ENCODE peak calls at places on chromosomes 5 and 9, in ten cellular contexts. One of them, this sample, is unnamed.

GRCh38 chr5:154829589-154830218 is 20.7 kb downstream of the FAXDC2 start:
- DNase-seq in NCI-H69: peak; percentile 58
- DNase-seq in A549: peak; percentile 50
- DNase-seq in adipocyte: no peak
- DNase-seq in GM03348: no peak
- DNase-seq in MCF 10A: peak; percentile 98
- DNase-seq in NCI-H1092 treated with DMSO at 0.1 percent for 48 hours: no peak
- DNase-seq in stomach: peak; percentile 34
- DNase-seq in stimulated activated CD4-positive, alpha-beta T cell treated with anti-CD3 and anti-CD28 coated beads, Interleukin-15, amount 100 ng/mL, for 1 hour: no peak
- DNase-seq in CD8-positive, alpha-beta T cell: peak; percentile 31
- DNase-seq in this sample: no peak

GRCh38 chr9:121483473-121484031 is 16.1 kb downstream of the GGTA1 start:
- DNase-seq in stomach: no peak
- DNase-seq in A549: no peak
- DNase-seq in adipocyte: no peak
- DNase-seq in NCI-H69: no peak
- DNase-seq in CD8-positive, alpha-beta T cell: no peak
- DNase-seq in stimulated activated CD4-positive, alpha-beta T cell treated with anti-CD3 and anti-CD28 coated beads, Interleukin-15, amount 100 ng/mL, for 1 hour: no peak
- DNase-seq in GM03348: no peak
- DNase-seq in MCF 10A: no peak
- DNase-seq in NCI-H1092 treated with DMSO at 0.1 percent for 48 hours: no peak
- DNase-seq in this sample: no peak

GRCh38 chr9:69759478-69760277 is at the start of gene PTAR1:
- DNase-seq in CD8-positive, alpha-beta T cell: peak; percentile 88
- DNase-seq in MCF 10A: peak; percentile 89
- DNase-seq in GM03348: peak; percentile 95
- DNase-seq in A549: peak; percentile 92
- DNase-seq in adipocyte: peak; percentile 96
- DNase-seq in NCI-H1092 treated with DMSO at 0.1 percent for 48 hours: peak; percentile 92
- DNase-seq in NCI-H69: peak; percentile 98
- DNase-seq in stimulated activated CD4-positive, alpha-beta T cell treated with anti-CD3 and anti-CD28 coated beads, Interleukin-15, amount 100 ng/mL, for 1 hour: peak; percentile 89
- DNase-seq in stomach: peak; percentile 92
- DNase-seq in this sample: peak; percentile 82

GRCh38 chr9:108049026-108049591 is 559.5 kb upstream of the KLF4 start:
- DNase-seq in stomach: no peak
- DNase-seq in MCF 10A: peak; percentile 94
- DNase-seq in NCI-H69: no peak
- DNase-seq in GM03348: peak; percentile 76
- DNase-seq in CD8-positive, alpha-beta T cell: no peak
- DNase-seq in NCI-H1092 treated with DMSO at 0.1 percent for 48 hours: no peak
- DNase-seq in stimulated activated CD4-positive, alpha-beta T cell treated with anti-CD3 and anti-CD28 coated beads, Interleukin-15, amount 100 ng/mL, for 1 hour: no peak
- DNase-seq in adipocyte: peak; percentile 92
- DNase-seq in A549: peak; percentile 47
- DNase-seq in this sample: no peak

GRCh38 chr5:51685399-51685798 is 302.2 kb downstream of the ISL1 start:
- DNase-seq in MCF 10A: no peak
- DNase-seq in stimulated activated CD4-positive, alpha-beta T cell treated with anti-CD3 and anti-CD28 coated beads, Interleukin-15, amount 100 ng/mL, for 1 hour: no peak
- DNase-seq in A549: no peak
- DNase-seq in NCI-H69: peak; percentile 14
- DNase-seq in adipocyte: no peak
- DNase-seq in GM03348: no peak
- DNase-seq in stomach: no peak
- DNase-seq in CD8-positive, alpha-beta T cell: no peak
- DNase-seq in NCI-H1092 treated with DMSO at 0.1 percent for 48 hours: no peak
- DNase-seq in this sample: no peak

GRCh38 chr5:68252678-68253520 is 37.3 kb downstream of the PIK3R1 start:
- DNase-seq in CD8-positive, alpha-beta T cell: peak; percentile 54
- DNase-seq in NCI-H69: peak; percentile 95
- DNase-seq in A549: peak; percentile 64
- DNase-seq in adipocyte: peak; percentile 84
- DNase-seq in GM03348: peak; percentile 75
- DNase-seq in MCF 10A: peak; percentile 66
- DNase-seq in NCI-H1092 treated with DMSO at 0.1 percent for 48 hours: peak; percentile 32
- DNase-seq in stimulated activated CD4-positive, alpha-beta T cell treated with anti-CD3 and anti-CD28 coated beads, Interleukin-15, amount 100 ng/mL, for 1 hour: no peak
- DNase-seq in stomach: peak; percentile 53
- DNase-seq in this sample: no peak

GRCh38 chr5:52837591-52838001 is 49.9 kb downstream of the ITGA1 start:
- DNase-seq in A549: no peak
- DNase-seq in adipocyte: peak; percentile 55
- DNase-seq in stomach: no peak
- DNase-seq in CD8-positive, alpha-beta T cell: no peak
- DNase-seq in NCI-H1092 treated with DMSO at 0.1 percent for 48 hours: no peak
- DNase-seq in GM03348: no peak
- DNase-seq in NCI-H69: no peak
- DNase-seq in MCF 10A: no peak
- DNase-seq in stimulated activated CD4-positive, alpha-beta T cell treated with anti-CD3 and anti-CD28 coated beads, Interleukin-15, amount 100 ng/mL, for 1 hour: no peak
- DNase-seq in this sample: no peak

GRCh38 chr9:100150209-100150608 is 51.2 kb downstream of the INVS start:
- DNase-seq in stimulated activated CD4-positive, alpha-beta T cell treated with anti-CD3 and anti-CD28 coated beads, Interleukin-15, amount 100 ng/mL, for 1 hour: no peak
- DNase-seq in MCF 10A: peak; percentile 16
- DNase-seq in NCI-H1092 treated with DMSO at 0.1 percent for 48 hours: peak; percentile 54
- DNase-seq in GM03348: no peak
- DNase-seq in adipocyte: peak; percentile 49
- DNase-seq in CD8-positive, alpha-beta T cell: no peak
- DNase-seq in NCI-H69: peak; percentile 80
- DNase-seq in A549: no peak
- DNase-seq in stomach: no peak
- DNase-seq in this sample: no peak

GRCh38 chr5:176133289-176133870 is 104.8 kb upstream of the SIMC1 start:
- DNase-seq in A549: no peak
- DNase-seq in GM03348: no peak
- DNase-seq in CD8-positive, alpha-beta T cell: no peak
- DNase-seq in NCI-H69: peak; percentile 61
- DNase-seq in adipocyte: no peak
- DNase-seq in stimulated activated CD4-positive, alpha-beta T cell treated with anti-CD3 and anti-CD28 coated beads, Interleukin-15, amount 100 ng/mL, for 1 hour: no peak
- DNase-seq in MCF 10A: no peak
- DNase-seq in NCI-H1092 treated with DMSO at 0.1 percent for 48 hours: no peak
- DNase-seq in stomach: peak; percentile 40
- DNase-seq in this sample: no peak

This sample was measured in occipital lobe.